ENCODE peak calls at places on chromosomes 5 and 9, in six cellular contexts. Z is HFFc6, G is upper lobe of right lung, H is tibial nerve, V is cardiac fibroblast, S is IMR-90. U is an unnamed sample.

GRCh38 chr5:122195784-122196394 is 66.5 kb downstream of the ZNF474 start:
- DNase-seq in Z (peak), G (no peak), H (no peak), V (peak), S (peak), U (peak)

GRCh38 chr5:157808043-157808442 is 50.9 kb downstream of the CLINT1 start:
- DNase-seq in Z (no peak), G (no peak), H (no peak), V (no peak), S (no peak), U (no peak)

GRCh38 chr5:111142932-111143331 is 50.8 kb downstream of the WDR36 start:
- DNase-seq in Z (no peak), G (no peak), H (no peak), V (peak), S (no peak), U (no peak)

GRCh38 chr9:13554626-13555025 is 275.1 kb upstream of the MPDZ start:
- DNase-seq in Z (no peak), G (no peak), H (no peak), V (no peak), S (no peak), U (no peak)

GRCh38 chr5:176778921-176779465 is 31.4 kb upstream of the UNC5A start:
- DNase-seq in Z (no peak), G (peak), H (no peak), V (no peak), S (no peak), U (no peak)

GRCh38 chr9:120397453-120397852 is 182.5 kb downstream of the CDK5RAP2 start:
- DNase-seq in Z (no peak), G (no peak), H (no peak), V (no peak), S (no peak), U (no peak)

GRCh38 chr5:167065784-167066183 is 1225.7 kb upstream of the WWC1 start:
- DNase-seq in Z (no peak), G (no peak), H (no peak), V (no peak), S (no peak), U (no peak)

GRCh38 chr5:100708625-100709171 is 173.5 kb downstream of the FAM174A start:
- DNase-seq in Z (no peak), G (no peak), H (no peak), V (no peak), S (no peak), U (no peak)

GRCh38 chr5:142395334-142395733 is 70.5 kb upstream of the SPRY4 start:
- DNase-seq in Z (no peak), G (no peak), H (no peak), V (no peak), S (no peak), U (no peak)

GRCh38 chr5:148986636-148987035 is 76.2 kb downstream of the SH3TC2 start:
- DNase-seq in Z (no peak), G (no peak), H (no peak), V (no peak), S (no peak), U (no peak)

GRCh38 chr9:110040788-110041187 is 167.2 kb downstream of the C9orf152 start:
- DNase-seq in Z (peak), G (no peak), H (no peak), V (peak), S (peak), U (peak)

GRCh38 chr9:101367323-101367722 is 17.5 kb downstream of the BAAT start:
- DNase-seq in Z (no peak), G (no peak), H (no peak), V (no peak), S (no peak), U (no peak)

GRCh38 chr5:158273035-158273434 is 414.1 kb upstream of the CLINT1 start:
- DNase-seq in Z (no peak), G (no peak), H (no peak), V (no peak), S (no peak), U (no peak)

GRCh38 chr5:157924931-157925729 is 66.2 kb upstream of the CLINT1 start:
- DNase-seq in Z (no peak), G (no peak), H (no peak), V (peak), S (no peak), U (no peak)

GRCh38 chr9:126036881-126037291 is 289.7 kb downstream of the PBX3 start:
- DNase-seq in Z (no peak), G (no peak), H (no peak), V (peak), S (no peak), U (no peak)

GRCh38 chr9:114681594-114682332 is at the start of gene TEX48:
- DNase-seq in Z (peak), G (no peak), H (no peak), V (peak), S (peak), U (peak)

GRCh38 chr9:93598647-93599241 is 22.4 kb downstream of the PHF2 start:
- DNase-seq in Z (no peak), G (no peak), H (no peak), V (peak), S (no peak), U (peak)

GRCh38 chr5:53126514-53126913 is 17.0 kb upstream of the MOCS2 start:
- DNase-seq in Z (peak), G (no peak), H (no peak), V (peak), S (peak), U (no peak)

GRCh38 chr5:177099422-177100093 is 12.8 kb downstream of the FGFR4 start:
- DNase-seq in Z (no peak), G (no peak), H (no peak), V (no peak), S (no peak), U (no peak)

GRCh38 chr9:127336708-127337352 is 60.1 kb upstream of the SLC2A8 start:
- DNase-seq in Z (peak), G (no peak), H (peak), V (peak), S (peak), U (peak)

DNA sequence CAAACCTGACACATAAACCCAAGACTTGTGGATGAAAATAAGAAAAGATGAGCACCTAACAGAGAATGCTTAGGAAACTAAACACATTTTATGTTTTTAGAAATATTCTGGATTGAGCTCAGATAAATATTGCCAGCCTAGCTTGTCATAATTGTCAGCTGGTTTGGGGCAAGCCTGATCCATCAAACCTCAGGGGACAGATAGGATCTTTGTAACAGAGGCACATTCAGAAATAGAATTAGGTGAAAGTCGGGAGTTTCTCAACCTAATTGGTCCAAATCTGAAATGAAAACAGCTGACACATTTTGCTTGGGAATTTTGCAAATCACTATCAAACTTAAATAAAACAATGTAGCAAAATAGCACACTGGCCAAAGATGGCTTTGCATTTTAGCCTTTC is 503.7 kb downstream of the ANXA1 start:
- DNase-seq in Z (no peak), G (no peak), H (no peak), V (no peak), S (no peak), U (no peak)
- TF ChIP-seq CTCF in Z (no peak), G (no peak), H (no peak), V (no peak), S (no peak), U (no peak)

DNA sequence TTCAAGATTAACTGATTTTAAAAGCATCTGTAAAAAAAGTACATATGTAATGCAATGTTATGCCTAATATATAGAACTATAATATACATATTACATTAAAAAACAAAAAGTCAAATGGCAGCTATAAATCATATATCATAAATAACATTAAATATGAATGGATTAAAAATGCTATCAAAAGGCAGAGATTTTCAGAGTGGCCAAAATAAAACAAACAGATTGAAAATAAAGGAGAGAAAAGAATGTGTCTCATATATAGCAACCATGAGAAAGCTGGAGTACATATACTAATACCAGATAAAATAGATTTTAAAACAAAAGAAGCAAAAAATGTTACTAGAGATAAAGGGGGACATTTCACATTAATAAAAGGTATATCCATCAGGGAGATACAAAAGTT is 38.5 kb downstream of the S1PR3 start:
- DNase-seq in Z (no peak), G (no peak), H (no peak), V (no peak), S (no peak), U (no peak)
- TF ChIP-seq CTCF in Z (no peak), G (no peak), H (no peak), V (no peak), S (no peak), U (no peak)

GRCh38 chr9:131276891-131277672 is 772 bp upstream of the FAM78A start:
- DNase-seq in Z (no peak), G (no peak), H (no peak), V (no peak), S (no peak), U (no peak)

GRCh38 chr9:131275332-131276106 is 791 bp downstream of the FAM78A start:
- DNase-seq in Z (no peak), G (no peak), H (no peak), V (no peak), S (no peak), U (no peak)

GRCh38 chr9:131274674-131275331 is 1.5 kb downstream of the FAM78A start:
- DNase-seq in Z (no peak), G (peak), H (peak), V (peak), S (no peak), U (no peak)

GRCh38 chr9:131277673-131278420 is 1.5 kb upstream of the FAM78A start:
- DNase-seq in Z (peak), G (peak), H (peak), V (peak), S (peak), U (peak)

DNA sequence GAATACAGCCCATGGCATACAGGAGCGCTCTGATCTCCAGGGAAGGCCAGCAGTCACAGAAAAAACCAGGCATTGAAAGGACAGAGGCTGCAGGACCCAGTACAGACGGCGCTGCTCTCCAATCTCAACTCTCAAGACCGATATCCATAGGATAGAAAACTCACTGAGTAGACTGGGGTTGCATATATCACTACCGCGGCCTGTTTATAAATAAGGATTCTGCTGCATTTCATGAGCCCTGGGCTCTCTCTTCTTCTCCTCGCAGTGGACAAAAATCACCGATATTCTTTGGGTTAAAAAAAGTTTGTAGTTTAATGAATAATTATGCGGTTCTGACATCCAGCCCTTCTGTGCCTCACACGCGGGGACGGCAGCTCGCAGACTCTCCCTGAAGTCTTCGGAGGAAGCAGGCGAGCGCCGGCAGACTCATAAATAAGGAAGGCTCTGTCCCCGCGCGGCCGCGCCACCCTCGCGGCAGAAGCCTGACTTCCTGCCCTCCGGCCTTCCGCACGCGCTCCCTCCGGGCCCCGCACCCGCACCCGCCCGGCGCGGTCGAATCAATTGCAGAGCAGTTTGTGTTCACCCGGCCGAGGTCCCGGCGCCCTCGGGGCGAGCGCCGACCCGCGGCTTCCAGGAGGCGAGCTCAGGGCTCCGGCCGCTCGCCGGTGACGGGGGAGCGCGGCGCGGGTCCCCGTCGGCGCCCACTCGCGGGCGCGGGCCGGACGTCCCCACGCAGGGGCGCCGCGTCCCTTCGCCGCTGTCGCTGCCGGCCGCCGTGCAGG is at the start of gene FAM78A:
- DNase-seq in Z (no peak), G (peak), H (no peak), V (peak), S (no peak), U (peak)
- TF ChIP-seq CTCF in Z (no peak), G (no peak), H (no peak), V (no peak), S (no peak), U (no peak)

GRCh38 chr9:136311433-136312375 is 7.8 kb upstream of the CCDC187 start:
- DNase-seq in Z (no peak), G (no peak), H (no peak), V (no peak), S (no peak), U (no peak)

GRCh38 chr9:136313111-136314055 is 9.5 kb upstream of the CCDC187 start:
- DNase-seq in Z (no peak), G (no peak), H (no peak), V (no peak), S (no peak), U (no peak)

GRCh38 chr9:136314056-136314416 is 10.1 kb upstream of the CCDC187 start:
- DNase-seq in Z (no peak), G (no peak), H (no peak), V (no peak), S (no peak), U (no peak)

GRCh38 chr9:136311037-136311432 is 7.1 kb upstream of the CCDC187 start:
- DNase-seq in Z (no peak), G (no peak), H (no peak), V (no peak), S (no peak), U (no peak)

GRCh38 chr9:136312436-136312835 is 8.5 kb upstream of the CCDC187 start:
- DNase-seq in Z (no peak), G (no peak), H (no peak), V (peak), S (peak), U (peak)
- TF ChIP-seq CTCF in Z (peak), G (peak), H (peak), V (peak), S (peak), U (peak)

GRCh38 chr9:33787839-33788238 is 7.5 kb upstream of the PRSS3 start:
- DNase-seq in Z (no peak), G (no peak), H (no peak), V (no peak), S (no peak), U (no peak)
- TF ChIP-seq CTCF in Z (peak), G (no peak), H (no peak), V (no peak), S (no peak), U (no peak)

DNA sequence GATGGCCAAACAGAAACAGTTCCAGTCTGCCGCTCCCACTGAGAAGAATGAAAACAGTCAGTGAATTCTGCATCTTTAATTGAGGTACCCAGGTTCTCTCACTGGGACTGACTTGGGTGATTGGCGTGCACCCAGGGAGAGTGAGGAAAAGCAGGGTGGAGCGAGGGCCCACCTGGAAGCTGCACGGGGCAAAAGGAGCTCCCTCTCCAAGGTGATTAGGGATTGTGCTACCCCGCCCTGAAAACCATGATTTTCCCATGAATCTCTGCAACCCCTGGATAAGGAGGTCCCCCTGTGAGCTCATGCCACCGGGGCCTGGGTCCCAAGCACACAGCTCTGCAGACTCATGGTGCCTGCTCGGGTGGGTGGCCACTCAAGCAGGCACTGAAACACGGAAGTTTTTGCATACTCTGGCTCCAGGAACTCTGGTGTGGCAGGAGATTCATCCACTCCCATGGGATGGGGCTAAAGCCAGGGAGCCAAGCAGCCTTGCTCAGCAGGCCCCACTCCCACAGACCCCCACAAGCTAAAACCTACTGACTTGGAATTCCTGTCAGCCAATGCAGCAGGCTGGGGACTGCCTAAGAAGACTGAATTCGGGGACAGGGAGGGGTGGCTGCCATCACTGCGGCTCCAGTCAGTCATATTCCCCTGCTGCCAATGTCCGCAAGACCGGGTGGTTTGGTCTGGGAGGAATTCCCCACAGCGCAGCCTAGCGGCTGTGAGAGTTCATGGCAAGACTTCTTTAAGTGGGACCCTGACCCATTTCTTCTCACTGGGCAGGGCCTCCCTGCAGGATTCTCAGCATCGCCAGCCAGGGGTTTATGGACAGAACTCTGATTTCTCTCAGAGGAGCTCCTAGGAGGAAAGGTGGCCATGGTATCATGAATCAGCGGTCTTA is 652.2 kb upstream of the RGMB start:
- DNase-seq in Z (no peak), G (no peak), H (no peak), V (no peak), S (no peak), U (no peak)
- TF ChIP-seq CTCF in Z (no peak), G (no peak), H (no peak), V (no peak), S (no peak), U (no peak)

DNA sequence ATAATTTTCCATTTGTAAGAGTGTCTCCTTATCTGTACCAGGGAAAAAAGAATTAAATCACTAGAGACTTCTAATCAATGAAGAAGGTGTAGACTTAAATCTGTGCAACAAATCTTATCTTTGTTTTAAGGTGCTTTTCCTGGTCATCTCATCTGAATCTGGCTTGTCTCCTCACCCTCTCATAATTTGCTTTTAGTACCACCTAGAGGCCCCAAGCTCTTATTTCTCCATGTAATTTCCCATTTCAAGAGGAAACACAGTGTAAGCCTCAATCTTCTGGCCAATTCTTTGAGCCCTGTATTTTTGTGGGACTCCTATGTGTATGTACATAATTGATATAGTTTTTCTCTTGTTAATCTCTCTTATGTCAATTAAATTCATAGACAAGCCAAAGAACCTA is 1975.3 kb upstream of the CDH6 start:
- DNase-seq in Z (no peak), G (no peak), H (no peak), V (no peak), S (no peak), U (no peak)
- TF ChIP-seq CTCF in Z (no peak), G (no peak), H (no peak), V (no peak), S (no peak), U (no peak)

GRCh38 chr5:9339206-9339818 is 206.6 kb downstream of the SEMA5A start:
- DNase-seq in Z (no peak), G (no peak), H (no peak), V (peak), S (no peak), U (no peak)
- TF ChIP-seq CTCF in Z (peak), G (no peak), H (no peak), V (peak), S (peak), U (peak)

GRCh38 chr5:133319905-133320520 is 268.2 kb downstream of the HSPA4 start:
- DNase-seq in Z (no peak), G (no peak), H (no peak), V (peak), S (no peak), U (no peak)

GRCh38 chr5:133319244-133319643 is 267.4 kb downstream of the HSPA4 start:
- DNase-seq in Z (no peak), G (no peak), H (no peak), V (no peak), S (no peak), U (no peak)

GRCh38 chr5:133316346-133317343 is 264.8 kb downstream of the HSPA4 start:
- DNase-seq in Z (no peak), G (no peak), H (no peak), V (no peak), S (no peak), U (peak)

GRCh38 chr5:133314086-133314485 is 262.3 kb downstream of the HSPA4 start:
- DNase-seq in Z (no peak), G (no peak), H (no peak), V (no peak), S (no peak), U (no peak)

DNA sequence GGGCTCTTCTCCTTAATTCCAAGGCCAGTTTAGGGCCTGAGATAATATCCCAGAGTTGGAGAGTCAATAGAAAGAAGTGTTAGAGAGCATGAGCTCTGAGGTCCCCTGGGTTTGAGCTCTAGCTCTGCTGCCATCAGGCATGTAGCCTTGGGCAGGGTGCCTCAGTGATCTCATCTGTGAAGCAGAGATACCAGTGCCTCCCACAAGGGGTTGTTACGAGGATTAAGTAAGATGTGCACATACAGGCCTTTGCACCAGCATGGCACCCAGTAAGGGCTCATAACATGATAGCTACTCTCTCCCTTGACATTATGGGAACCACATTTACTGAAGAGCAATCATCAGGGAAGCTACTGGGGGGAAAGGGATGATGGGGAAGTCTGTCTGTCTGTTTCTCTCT is 265.7 kb downstream of the HSPA4 start:
- DNase-seq in Z (no peak), G (no peak), H (no peak), V (no peak), S (no peak), U (no peak)
- TF ChIP-seq CTCF in Z (no peak), G (no peak), H (no peak), V (no peak), S (no peak), U (no peak)